ENCODE peak calls at places on chromosome 15, in nine cellular contexts. One of them, this sample, is unnamed.

GRCh38 chr15:68666812-68667450 is 88.1 kb downstream of the CORO2B start:
- DNase-seq in GM13976: no peak
- DNase-seq in ELF-1: no peak
- DNase-seq in cardiac fibroblast: no peak
- DNase-seq in activated CD4-positive, alpha-beta T cell treated with anti-CD3 and anti-CD28 coated beads, Interleukin-2, amount 50 U/mL, for 48 hours: no peak
- DNase-seq in GM03348: no peak
- DNase-seq in NCI-H510A treated with DMSO at 0.1 percent for 48 hours: no peak
- DNase-seq in astrocyte of the spinal cord: no peak
- DNase-seq in anterior cingulate cortex: no peak
- DNase-seq in this sample: no peak

GRCh38 chr15:97961067-97961954 is 808 bp downstream of the ARRDC4 start:
- DNase-seq in GM13976: peak
- DNase-seq in ELF-1: peak
- DNase-seq in cardiac fibroblast: peak
- DNase-seq in activated CD4-positive, alpha-beta T cell treated with anti-CD3 and anti-CD28 coated beads, Interleukin-2, amount 50 U/mL, for 48 hours: peak
- DNase-seq in GM03348: peak
- DNase-seq in NCI-H510A treated with DMSO at 0.1 percent for 48 hours: no peak
- DNase-seq in astrocyte of the spinal cord: no peak
- DNase-seq in anterior cingulate cortex: no peak
- DNase-seq in this sample: no peak

GRCh38 chr15:82567661-82568060 is 27.4 kb upstream of the RPS17 start:
- DNase-seq in GM13976: no peak
- DNase-seq in ELF-1: no peak
- DNase-seq in cardiac fibroblast: no peak
- DNase-seq in activated CD4-positive, alpha-beta T cell treated with anti-CD3 and anti-CD28 coated beads, Interleukin-2, amount 50 U/mL, for 48 hours: no peak
- DNase-seq in GM03348: no peak
- DNase-seq in NCI-H510A treated with DMSO at 0.1 percent for 48 hours: no peak
- DNase-seq in astrocyte of the spinal cord: no peak
- DNase-seq in anterior cingulate cortex: no peak
- DNase-seq in this sample: no peak

GRCh38 chr15:64682255-64682654 is 93.1 kb downstream of the RBPMS2 start:
- DNase-seq in GM13976: no peak
- DNase-seq in ELF-1: no peak
- DNase-seq in cardiac fibroblast: no peak
- DNase-seq in activated CD4-positive, alpha-beta T cell treated with anti-CD3 and anti-CD28 coated beads, Interleukin-2, amount 50 U/mL, for 48 hours: no peak
- DNase-seq in GM03348: no peak
- DNase-seq in NCI-H510A treated with DMSO at 0.1 percent for 48 hours: no peak
- DNase-seq in astrocyte of the spinal cord: no peak
- DNase-seq in anterior cingulate cortex: no peak
- DNase-seq in this sample: no peak

GRCh38 chr15:98083203-98083910 is 122.9 kb downstream of the ARRDC4 start:
- DNase-seq in GM13976: no peak
- DNase-seq in ELF-1: no peak
- DNase-seq in cardiac fibroblast: no peak
- DNase-seq in activated CD4-positive, alpha-beta T cell treated with anti-CD3 and anti-CD28 coated beads, Interleukin-2, amount 50 U/mL, for 48 hours: no peak
- DNase-seq in GM03348: no peak
- DNase-seq in NCI-H510A treated with DMSO at 0.1 percent for 48 hours: no peak
- DNase-seq in astrocyte of the spinal cord: no peak
- DNase-seq in anterior cingulate cortex: no peak
- DNase-seq in this sample: no peak

GRCh38 chr15:76335129-76335850 is 1.3 kb upstream of the ISL2 start:
- DNase-seq in GM13976: peak
- DNase-seq in ELF-1: peak
- DNase-seq in cardiac fibroblast: no peak
- DNase-seq in activated CD4-positive, alpha-beta T cell treated with anti-CD3 and anti-CD28 coated beads, Interleukin-2, amount 50 U/mL, for 48 hours: peak
- DNase-seq in GM03348: no peak
- DNase-seq in NCI-H510A treated with DMSO at 0.1 percent for 48 hours: no peak
- DNase-seq in astrocyte of the spinal cord: no peak
- DNase-seq in anterior cingulate cortex: no peak
- DNase-seq in this sample: no peak

GRCh38 chr15:77821188-77821958 is 188.7 kb upstream of the LINGO1 start:
- DNase-seq in GM13976: peak
- DNase-seq in ELF-1: peak
- DNase-seq in cardiac fibroblast: peak
- DNase-seq in activated CD4-positive, alpha-beta T cell treated with anti-CD3 and anti-CD28 coated beads, Interleukin-2, amount 50 U/mL, for 48 hours: peak
- DNase-seq in GM03348: peak
- DNase-seq in NCI-H510A treated with DMSO at 0.1 percent for 48 hours: peak
- DNase-seq in astrocyte of the spinal cord: peak
- DNase-seq in anterior cingulate cortex: peak
- DNase-seq in this sample: no peak

GRCh38 chr15:40100947-40101905 is 7.5 kb downstream of the BMF start:
- DNase-seq in GM13976: no peak
- DNase-seq in ELF-1: no peak
- DNase-seq in cardiac fibroblast: no peak
- DNase-seq in activated CD4-positive, alpha-beta T cell treated with anti-CD3 and anti-CD28 coated beads, Interleukin-2, amount 50 U/mL, for 48 hours: no peak
- DNase-seq in GM03348: no peak
- DNase-seq in NCI-H510A treated with DMSO at 0.1 percent for 48 hours: no peak
- DNase-seq in astrocyte of the spinal cord: no peak
- DNase-seq in anterior cingulate cortex: no peak
- DNase-seq in this sample: no peak

GRCh38 chr15:92645731-92646130 is 9.8 kb downstream of the FAM174B start:
- DNase-seq in GM13976: no peak
- DNase-seq in ELF-1: no peak
- DNase-seq in cardiac fibroblast: no peak
- DNase-seq in activated CD4-positive, alpha-beta T cell treated with anti-CD3 and anti-CD28 coated beads, Interleukin-2, amount 50 U/mL, for 48 hours: no peak
- DNase-seq in GM03348: no peak
- DNase-seq in NCI-H510A treated with DMSO at 0.1 percent for 48 hours: no peak
- DNase-seq in astrocyte of the spinal cord: no peak
- DNase-seq in anterior cingulate cortex: no peak
- DNase-seq in this sample: no peak

GRCh38 chr15:23038741-23039150 is 623 bp downstream of the TUBGCP5 start:
- DNase-seq in GM13976: no peak
- DNase-seq in ELF-1: no peak
- DNase-seq in cardiac fibroblast: peak
- DNase-seq in activated CD4-positive, alpha-beta T cell treated with anti-CD3 and anti-CD28 coated beads, Interleukin-2, amount 50 U/mL, for 48 hours: no peak
- DNase-seq in GM03348: peak
- DNase-seq in NCI-H510A treated with DMSO at 0.1 percent for 48 hours: peak
- DNase-seq in astrocyte of the spinal cord: peak
- DNase-seq in anterior cingulate cortex: no peak
- DNase-seq in this sample: no peak

GRCh38 chr15:84981711-84982300 is at the start of gene PDE8A:
- DNase-seq in GM13976: peak
- DNase-seq in ELF-1: peak
- DNase-seq in cardiac fibroblast: peak
- DNase-seq in activated CD4-positive, alpha-beta T cell treated with anti-CD3 and anti-CD28 coated beads, Interleukin-2, amount 50 U/mL, for 48 hours: peak
- DNase-seq in GM03348: peak
- DNase-seq in NCI-H510A treated with DMSO at 0.1 percent for 48 hours: no peak
- DNase-seq in astrocyte of the spinal cord: no peak
- DNase-seq in anterior cingulate cortex: peak
- DNase-seq in this sample: peak

GRCh38 chr15:62985768-62986167 is 56.8 kb upstream of the TPM1 start:
- DNase-seq in GM13976: no peak
- DNase-seq in ELF-1: peak
- DNase-seq in cardiac fibroblast: peak
- DNase-seq in activated CD4-positive, alpha-beta T cell treated with anti-CD3 and anti-CD28 coated beads, Interleukin-2, amount 50 U/mL, for 48 hours: no peak
- DNase-seq in GM03348: peak
- DNase-seq in NCI-H510A treated with DMSO at 0.1 percent for 48 hours: no peak
- DNase-seq in astrocyte of the spinal cord: peak
- DNase-seq in anterior cingulate cortex: no peak
- DNase-seq in this sample: no peak

GRCh38 chr15:38229700-38230099 is 22.9 kb upstream of the SPRED1 start:
- DNase-seq in GM13976: no peak
- DNase-seq in ELF-1: no peak
- DNase-seq in cardiac fibroblast: no peak
- DNase-seq in activated CD4-positive, alpha-beta T cell treated with anti-CD3 and anti-CD28 coated beads, Interleukin-2, amount 50 U/mL, for 48 hours: no peak
- DNase-seq in GM03348: no peak
- DNase-seq in NCI-H510A treated with DMSO at 0.1 percent for 48 hours: no peak
- DNase-seq in astrocyte of the spinal cord: no peak
- DNase-seq in anterior cingulate cortex: no peak
- DNase-seq in this sample: no peak

This sample was measured in activated naive CD4-positive, alpha-beta T cell treated with Interleukin-2 at 50 U/mL for 16 hours.